ENCODE peak calls at places on chromosomes 11 and 22, in eight cellular contexts. Z is IMR-90; V is left ventricle myocardium inferior; U is CD8-positive, alpha-beta T cell; C is pancreas; D is fibroblast of lung; F is fibroblast of pulmonary artery; I is HFF-Myc. N is an unnamed sample.

GRCh38 chr11:30789270-30789669 is 203.1 kb upstream of the MPPED2 start:
- DNase-seq in Z (peak), V (no peak), U (no peak), C (no peak), D (peak), F (peak), I (no peak), N (peak)

GRCh38 chr11:117950999-117951961 is 22.1 kb upstream of the TMPRSS13 start:
- DNase-seq in Z (no peak), V (no peak), U (no peak), C (no peak), D (no peak), F (no peak), I (no peak), N (no peak)

GRCh38 chr11:78138694-78139421 is 568 bp downstream of the ALG8 start:
- DNase-seq in Z (peak), V (no peak), U (no peak), C (no peak), D (no peak), F (peak), I (no peak), N (no peak)

GRCh38 chr11:74055938-74056337 is 47.1 kb upstream of the UCP3 start:
- DNase-seq in Z (peak), V (no peak), U (no peak), C (no peak), D (peak), F (peak), I (peak), N (peak)

GRCh38 chr22:37037669-37038068 is 13.9 kb upstream of the KCTD17 start:
- DNase-seq in Z (no peak), V (no peak), U (no peak), C (no peak), D (no peak), F (no peak), I (no peak), N (no peak)

GRCh38 chr22:37529652-37530345 is 10.6 kb upstream of the CARD10 start:
- DNase-seq in Z (no peak), V (no peak), U (no peak), C (no peak), D (no peak), F (no peak), I (no peak), N (no peak)

GRCh38 chr11:35990170-35990569 is 46.3 kb downstream of the LDLRAD3 start:
- DNase-seq in Z (no peak), V (no peak), U (no peak), C (no peak), D (no peak), F (no peak), I (no peak), N (no peak)

GRCh38 chr22:33780761-33781160 is 139.5 kb downstream of the LARGE1 start:
- DNase-seq in Z (no peak), V (no peak), U (no peak), C (peak), D (no peak), F (no peak), I (no peak), N (no peak)

GRCh38 chr11:66326261-66327111 is 9.6 kb upstream of the CD248 start:
- DNase-seq in Z (no peak), V (peak), U (no peak), C (no peak), D (peak), F (no peak), I (no peak), N (no peak)

GRCh38 chr11:59158206-59159068 is 13.5 kb upstream of the DTX4 start:
- DNase-seq in Z (peak), V (peak), U (peak), C (no peak), D (peak), F (peak), I (peak), N (peak)

GRCh38 chr11:65591939-65592814 is 3.4 kb downstream of the KCNK7 start:
- DNase-seq in Z (peak), V (peak), U (no peak), C (no peak), D (peak), F (no peak), I (no peak), N (no peak)

GRCh38 chr11:100557830-100558611 is 129.1 kb upstream of the ARHGAP42 start:
- DNase-seq in Z (peak), V (no peak), U (no peak), C (no peak), D (peak), F (no peak), I (no peak), N (peak)

GRCh38 chr11:67270256-67271211 is 4.3 kb downstream of the GRK2 start:
- DNase-seq in Z (no peak), V (no peak), U (no peak), C (peak), D (no peak), F (peak), I (no peak), N (no peak)

GRCh38 chr11:77109236-77110019 is 6.8 kb downstream of the OMP start:
- DNase-seq in Z (peak), V (no peak), U (no peak), C (no peak), D (peak), F (peak), I (no peak), N (no peak)

GRCh38 chr11:1559103-1559951 is 12.7 kb downstream of the DUSP8 start:
- DNase-seq in Z (peak), V (peak), U (no peak), C (peak), D (peak), F (peak), I (no peak), N (no peak)

GRCh38 chr22:48264586-48264985 is 1502.1 kb downstream of the TBC1D22A start:
- DNase-seq in Z (no peak), V (no peak), U (no peak), C (no peak), D (no peak), F (no peak), I (no peak), N (no peak)

GRCh38 chr11:75740681-75741080 is 23.0 kb downstream of the MOGAT2 start:
- DNase-seq in Z (no peak), V (no peak), U (no peak), C (no peak), D (no peak), F (no peak), I (no peak), N (no peak)

GRCh38 chr11:77312107-77312506 is 10.6 kb upstream of the GDPD4 start:
- DNase-seq in Z (no peak), V (no peak), U (no peak), C (no peak), D (no peak), F (no peak), I (no peak), N (no peak)

GRCh38 chr11:86608251-86608799 is 64.1 kb downstream of the ME3 start:
- DNase-seq in Z (peak), V (peak), U (no peak), C (peak), D (peak), F (peak), I (peak), N (peak)

GRCh38 chr22:38228873-38229740 is 27.3 kb downstream of the MAFF start:
- DNase-seq in Z (peak), V (no peak), U (no peak), C (no peak), D (peak), F (peak), I (no peak), N (no peak)

GRCh38 chr11:67024410-67024809 is 1.5 kb downstream of the SYT12 start:
- DNase-seq in Z (no peak), V (no peak), U (peak), C (no peak), D (no peak), F (no peak), I (no peak), N (no peak)

GRCh38 chr11:14119357-14119756 is 156.8 kb downstream of the SPON1 start:
- DNase-seq in Z (no peak), V (no peak), U (no peak), C (no peak), D (no peak), F (no peak), I (no peak), N (no peak)

GRCh38 chr11:74720596-74721478 is 10.4 kb downstream of the CHRDL2 start:
- DNase-seq in Z (peak), V (peak), U (no peak), C (peak), D (peak), F (peak), I (no peak), N (no peak)

GRCh38 chr22:19841641-19842385 is 12.9 kb downstream of the GNB1L start:
- DNase-seq in Z (no peak), V (no peak), U (no peak), C (no peak), D (no peak), F (no peak), I (no peak), N (no peak)

GRCh38 chr11:45765836-45766235 is 39.1 kb upstream of the SLC35C1 start:
- DNase-seq in Z (no peak), V (no peak), U (no peak), C (no peak), D (no peak), F (peak), I (no peak), N (no peak)

GRCh38 chr22:49549256-49549655 is 278.4 kb downstream of the BRD1 start:
- DNase-seq in Z (no peak), V (no peak), U (no peak), C (no peak), D (no peak), F (no peak), I (no peak), N (no peak)

GRCh38 chr22:29679316-29679715 is 40.5 kb upstream of the CABP7 start:
- DNase-seq in Z (peak), V (no peak), U (no peak), C (no peak), D (no peak), F (no peak), I (no peak), N (no peak)

GRCh38 chr11:68506908-68507307 is 46.4 kb downstream of the PPP6R3 start:
- DNase-seq in Z (no peak), V (no peak), U (no peak), C (no peak), D (no peak), F (no peak), I (no peak), N (no peak)

GRCh38 chr11:113176561-113176960 is 137.8 kb upstream of the TTC12 start:
- DNase-seq in Z (no peak), V (no peak), U (no peak), C (no peak), D (peak), F (peak), I (peak), N (peak)

GRCh38 chr22:26757496-26757895 is 100.1 kb downstream of the MIAT start:
- DNase-seq in Z (no peak), V (no peak), U (no peak), C (no peak), D (no peak), F (no peak), I (no peak), N (no peak)

GRCh38 chr11:88979641-88980040 is 86.1 kb downstream of the GRM5 start:
- DNase-seq in Z (peak), V (no peak), U (no peak), C (no peak), D (peak), F (no peak), I (no peak), N (peak)

GRCh38 chr11:1863352-1864215 is 10.7 kb downstream of the LSP1 start:
- DNase-seq in Z (peak), V (peak), U (no peak), C (peak), D (peak), F (peak), I (peak), N (peak)

GRCh38 chr22:46076651-46077339 is 73.5 kb upstream of the PPARA start:
- DNase-seq in Z (peak), V (peak), U (no peak), C (peak), D (peak), F (peak), I (no peak), N (no peak)

GRCh38 chr11:74284466-74284865 is 27.0 kb downstream of the P4HA3 start:
- DNase-seq in Z (peak), V (no peak), U (no peak), C (no peak), D (no peak), F (no peak), I (no peak), N (no peak)

GRCh38 chr11:79108851-79109250 is 332.0 kb downstream of the TENM4 start:
- DNase-seq in Z (peak), V (no peak), U (no peak), C (no peak), D (no peak), F (no peak), I (no peak), N (no peak)

GRCh38 chr11:92977401-92977800 is 8.0 kb downstream of the MTNR1B start:
- DNase-seq in Z (no peak), V (no peak), U (no peak), C (no peak), D (no peak), F (no peak), I (no peak), N (no peak)

GRCh38 chr11:86141645-86142569 is 73.0 kb upstream of the PICALM start:
- DNase-seq in Z (peak), V (no peak), U (no peak), C (no peak), D (no peak), F (no peak), I (no peak), N (no peak)

GRCh38 chr11:19352736-19353110 is 112.0 kb upstream of the E2F8 start:
- DNase-seq in Z (no peak), V (no peak), U (no peak), C (no peak), D (no peak), F (no peak), I (no peak), N (peak)

GRCh38 chr11:19350093-19350665 is 109.4 kb upstream of the E2F8 start:
- DNase-seq in Z (no peak), V (no peak), U (no peak), C (no peak), D (no peak), F (no peak), I (no peak), N (no peak)

GRCh38 chr11:19351426-19351825 is 110.7 kb upstream of the E2F8 start:
- DNase-seq in Z (no peak), V (no peak), U (no peak), C (no peak), D (no peak), F (no peak), I (no peak), N (no peak)

GRCh38 chr11:19353287-19353686 is 112.5 kb upstream of the E2F8 start:
- DNase-seq in Z (no peak), V (no peak), U (no peak), C (no peak), D (no peak), F (no peak), I (no peak), N (no peak)

DNA sequence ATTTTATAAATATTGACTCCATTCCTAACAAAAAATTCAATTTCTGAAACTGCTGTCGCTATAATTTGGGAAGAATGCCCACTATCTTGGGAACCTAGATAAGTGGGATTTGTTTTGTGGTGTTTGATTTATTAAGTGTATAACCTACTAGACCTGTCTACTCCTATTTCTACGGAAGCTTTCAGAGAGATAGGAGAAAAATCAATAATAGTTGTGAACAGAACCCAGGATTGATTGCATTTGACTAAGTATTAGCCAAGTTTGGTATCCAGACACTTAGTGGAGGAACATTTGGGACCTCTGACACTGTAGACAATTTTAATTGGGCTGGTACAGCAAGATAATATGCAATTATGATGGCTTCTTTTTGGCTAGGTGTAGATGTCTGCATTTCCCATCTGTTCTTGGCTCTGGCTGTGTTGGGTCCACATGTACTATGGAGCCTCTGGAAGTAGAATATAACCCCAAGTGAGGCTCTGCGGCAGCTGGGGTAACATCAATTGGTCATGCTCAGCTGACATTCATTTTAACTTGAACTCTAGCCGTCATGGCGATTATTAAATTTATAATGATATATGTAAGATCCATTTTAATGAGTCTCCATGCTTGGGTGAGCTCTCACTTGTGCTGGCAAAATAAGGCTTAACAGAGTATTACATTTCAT is 111.5 kb upstream of the E2F8 start:
- DNase-seq in Z (no peak), V (no peak), U (no peak), C (no peak), D (no peak), F (no peak), I (no peak), N (peak)
- H3K4me3 ChIP-seq in Z (no peak), V (no peak), U (no peak), C (no peak), D (no peak), F (no peak), I (no peak), N (no peak)

GRCh38 chr11:122069946-122070345 is 46.1 kb downstream of the BLID start:
- DNase-seq in Z (peak), V (peak), U (no peak), C (peak), D (peak), F (peak), I (no peak), N (peak)
- TF ChIP-seq CTCF in Z (no peak), V (no peak), U (no peak), C (no peak), D (no peak), F (no peak), I (no peak), N (no peak)

DNA sequence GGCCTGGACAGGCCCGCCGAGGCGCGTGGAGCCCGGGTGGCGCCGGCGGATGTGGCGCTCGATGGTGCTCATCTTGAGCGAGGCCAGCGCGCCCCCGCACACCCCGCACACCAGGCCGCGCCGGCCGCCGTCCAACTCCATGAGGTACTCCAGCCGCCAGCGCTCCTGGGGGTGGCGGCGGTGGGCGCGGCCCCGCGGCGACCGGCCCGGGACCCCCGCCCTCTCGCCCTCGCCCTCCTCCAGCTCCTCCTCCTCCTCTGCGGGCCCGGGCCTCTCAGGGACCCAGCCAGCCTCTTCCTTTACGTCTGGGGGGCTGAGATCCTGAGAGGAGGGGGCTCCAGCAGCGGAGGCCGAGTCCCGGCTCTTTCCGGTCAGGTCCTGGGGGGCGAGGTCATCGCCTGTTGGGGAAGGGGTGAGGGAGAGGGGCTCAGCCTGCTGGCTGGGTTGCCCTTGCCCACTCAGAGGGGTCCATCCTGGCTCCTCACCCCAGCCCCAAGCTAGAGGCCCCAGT is 4.3 kb downstream of the ZFTA start:
- DNase-seq in Z (no peak), V (peak), U (no peak), C (peak), D (no peak), F (no peak), I (no peak), N (no peak)
- H3K4me3 ChIP-seq in Z (no peak), V (peak), U (no peak), C (no peak), D (no peak), F (no peak), I (no peak), N (no peak)

GRCh38 chr11:44567876-44568256 is 2.4 kb downstream of the CD82 start:
- DNase-seq in Z (no peak), V (no peak), U (no peak), C (no peak), D (no peak), F (no peak), I (no peak), N (no peak)

GRCh38 chr11:44565746-44566558 is 489 bp downstream of the CD82 start:
- DNase-seq in Z (no peak), V (no peak), U (no peak), C (peak), D (no peak), F (no peak), I (no peak), N (no peak)

GRCh38 chr11:44566559-44566949 is 1.1 kb downstream of the CD82 start:
- DNase-seq in Z (no peak), V (no peak), U (no peak), C (no peak), D (no peak), F (no peak), I (no peak), N (no peak)

GRCh38 chr11:44568358-44568705 is 2.9 kb downstream of the CD82 start:
- DNase-seq in Z (no peak), V (no peak), U (no peak), C (no peak), D (no peak), F (no peak), I (no peak), N (no peak)

DNA sequence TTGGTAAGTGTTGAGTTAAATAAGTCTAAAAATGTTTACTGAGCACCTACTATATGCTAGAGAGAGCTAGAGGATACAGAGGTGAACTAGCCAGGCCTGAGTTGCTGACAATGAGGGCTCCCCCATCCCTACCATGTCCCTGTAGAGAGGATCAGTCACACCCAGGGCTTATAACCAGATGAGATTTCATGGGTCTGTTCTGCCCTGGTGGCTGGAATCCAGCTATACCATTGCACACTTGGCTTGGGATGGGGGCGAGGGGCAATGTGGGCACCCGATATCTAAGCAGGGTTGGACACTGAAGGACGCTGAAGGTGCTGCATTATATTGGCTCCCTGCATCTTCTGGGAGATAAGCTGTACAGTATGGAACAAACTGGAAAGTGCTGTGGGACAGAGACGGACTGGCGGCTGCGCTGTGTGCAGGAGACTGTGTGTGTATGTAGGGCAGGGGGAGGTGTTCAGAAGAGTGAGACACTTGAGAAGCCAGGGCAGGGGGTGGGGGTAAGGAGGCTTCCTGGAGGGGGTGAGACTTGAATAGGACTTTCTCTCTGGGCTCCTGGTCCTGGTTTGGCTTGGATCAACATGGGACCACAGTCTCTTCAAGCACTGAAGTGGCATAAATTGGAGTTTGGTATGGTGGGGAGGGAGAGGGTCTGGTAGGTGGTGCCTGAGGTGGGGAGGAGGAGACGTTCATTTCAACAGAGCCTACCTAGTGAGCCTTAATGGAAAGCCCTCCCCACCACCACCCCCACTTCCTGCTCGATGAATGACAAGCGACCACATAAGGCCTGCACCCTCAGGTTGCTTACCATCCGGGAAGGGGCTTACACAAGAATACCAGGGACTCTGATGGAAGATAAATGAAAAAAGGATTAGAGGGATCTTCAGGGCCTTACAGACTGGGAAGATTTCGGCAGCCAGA is 1.8 kb downstream of the CD82 start:
- DNase-seq in Z (no peak), V (no peak), U (no peak), C (no peak), D (no peak), F (no peak), I (no peak), N (no peak)
- TF ChIP-seq CTCF in Z (peak), V (no peak), U (no peak), C (no peak), D (peak), F (peak), I (no peak), N (no peak)